ENCODE peak calls at places on chromosomes 7 and 10, in seven cellular contexts. L, T, V, B, I, S and G are unnamed samples. For H3K4me1, the result is how much of the 10 kb centered on the place peaks cover.

GRCh38 chr10:70084189-70084588 is 31.5 kb downstream of the MACROH2A2 start:
- DNase-seq in V (no peak), T (no peak), S (no peak), L (no peak), B (no peak), I (no peak), G (no peak)

GRCh38 chr10:110335314-110336064 is 30.8 kb upstream of the SMNDC1 start:
- DNase-seq in S (no peak), T (no peak), B (no peak), L (no peak), V (no peak), I (no peak), G (no peak)

GRCh38 chr7:77453531-77453930 is 37.4 kb upstream of the GSAP start:
- DNase-seq in L (no peak), S (no peak), B (no peak), T (no peak), V (no peak), I (no peak), G (no peak)

GRCh38 chr7:156819733-156820295 is 73.2 kb downstream of the LMBR1 start:
- DNase-seq in I (no peak), L (no peak), B (no peak), S (no peak), T (no peak), V (no peak), G (no peak)

GRCh38 chr7:149455175-149455950 is 5.5 kb downstream of the ZNF777 start:
- DNase-seq in T (no peak), B (no peak), S (no peak), I (no peak), V (no peak), L (no peak), G (no peak)

GRCh38 chr10:44935201-44935960 is 24.2 kb upstream of the RASSF4 start:
- DNase-seq in V (peak), T (no peak), L (peak), S (no peak), I (peak), B (no peak), G (no peak)

GRCh38 chr7:134710854-134711624 is 64.4 kb downstream of the BPGM start:
- DNase-seq in T (no peak), V (no peak), S (peak), I (peak), B (no peak), L (no peak), G (peak)

GRCh38 chr7:155182406-155182970 is 112.4 kb downstream of the HTR5A start:
- DNase-seq in V (no peak), S (no peak), L (no peak), I (no peak), T (no peak), B (no peak), G (no peak)

GRCh38 chr7:103813970-103814369 is 175.5 kb downstream of the RELN start:
- DNase-seq in B (no peak), I (no peak), L (no peak), V (no peak), T (no peak), S (no peak), G (no peak)

GRCh38 chr7:44259547-44260457 is 59.0 kb downstream of the YKT6 start:
- DNase-seq in T (peak), V (peak), L (peak), S (no peak), I (no peak), B (no peak), G (no peak)

GRCh38 chr7:129664029-129665012 is 52.8 kb downstream of the NRF1 start:
- DNase-seq in T (no peak), L (no peak), B (peak), S (peak), V (no peak), I (no peak), G (no peak)

GRCh38 chr7:40213291-40213690 is 78.5 kb downstream of the SUGCT start:
- DNase-seq in L (no peak), V (no peak), B (no peak), I (no peak), T (no peak), S (no peak), G (no peak)

GRCh38 chr10:132746386-132746785 is 39.6 kb downstream of the NKX6-2 start:
- DNase-seq in S (no peak), L (no peak), I (no peak), B (no peak), V (no peak), T (no peak), G (no peak)

GRCh38 chr7:30470783-30471182 is 7.8 kb downstream of the NOD1 start:
- DNase-seq in B (no peak), S (no peak), V (no peak), I (peak), T (no peak), L (no peak), G (no peak)

GRCh38 chr7:142327555-142327954 is 69.7 kb upstream of the PRSS58 start:
- DNase-seq in V (no peak), S (no peak), L (no peak), I (no peak), T (no peak), B (no peak), G (no peak)

GRCh38 chr7:92723205-92723604 is 113.2 kb downstream of the CDK6 start:
- DNase-seq in L (no peak), V (no peak), B (no peak), I (no peak), T (no peak), S (no peak), G (no peak)

GRCh38 chr10:30840386-30841074 is 191.1 kb downstream of the ZNF438 start:
- DNase-seq in B (no peak), T (no peak), I (no peak), L (no peak), S (no peak), V (no peak), G (no peak)

GRCh38 chr10:6473430-6473829 is 106.6 kb downstream of the PRKCQ start:
- DNase-seq in V (no peak), I (peak), B (no peak), T (no peak), L (no peak), S (peak), G (peak)

GRCh38 chr7:122988333-122988732 is 7.2 kb downstream of the TAS2R16 start:
- DNase-seq in I (no peak), V (no peak), L (no peak), B (no peak), T (no peak), S (no peak), G (no peak)

GRCh38 chr7:122984021-122984420 is 11.5 kb downstream of the TAS2R16 start:
- DNase-seq in T (no peak), I (no peak), L (no peak), S (no peak), B (no peak), V (no peak), G (no peak)

GRCh38 chr7:122989577-122989976 is 5.9 kb downstream of the TAS2R16 start:
- DNase-seq in T (no peak), L (no peak), B (no peak), V (no peak), I (no peak), S (no peak), G (no peak)

GRCh38 chr7:122987463-122987862 is 8.0 kb downstream of the TAS2R16 start:
- DNase-seq in T (no peak), L (no peak), V (no peak), I (no peak), B (no peak), S (no peak), G (no peak)

DNA sequence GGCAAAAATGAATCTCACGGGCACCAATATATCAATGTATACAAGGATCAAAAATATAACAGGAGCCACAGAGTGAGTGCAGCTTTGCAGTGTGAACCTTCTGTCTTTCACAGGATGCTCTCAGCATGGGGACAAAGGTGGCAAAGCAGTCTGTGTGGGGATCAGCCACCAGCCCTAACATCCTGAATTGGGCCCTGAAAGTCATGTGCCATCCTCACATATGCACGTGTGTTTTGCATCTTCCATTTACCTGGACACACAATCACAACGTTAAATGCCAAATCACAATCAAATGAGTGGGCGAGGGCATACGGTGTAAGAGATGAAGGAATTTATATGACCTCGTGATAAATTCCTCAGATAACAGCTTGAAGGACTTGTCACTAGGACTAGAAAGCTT is 6.5 kb downstream of the TAS2R16 start:
- DNase-seq in V (no peak), T (no peak), I (no peak), B (no peak), L (no peak), S (no peak), G (no peak)
- H3K4me3 ChIP-seq in V (no peak), T (no peak), I (no peak), B (no peak), L (no peak), S (no peak), G (no peak)

DNA sequence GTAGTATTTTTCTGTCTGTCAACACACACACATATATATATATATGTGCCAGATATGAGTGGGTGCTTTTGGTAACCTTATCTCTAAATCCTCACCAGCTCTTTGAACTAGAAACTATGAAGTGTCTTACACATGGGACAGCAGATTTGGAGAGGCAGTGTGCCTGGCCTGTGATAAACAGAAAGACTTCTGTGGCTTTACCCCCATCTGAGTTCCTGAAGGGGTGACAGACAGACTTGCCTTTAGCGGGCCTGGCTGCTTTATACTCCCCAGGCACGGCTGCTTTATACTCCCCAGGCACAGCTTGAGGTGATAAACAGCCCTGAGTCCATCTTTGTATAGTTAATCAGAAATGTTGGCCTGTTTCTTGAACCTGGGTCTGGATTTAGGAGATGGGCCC is 5.6 kb downstream of the BAG3 start:
- DNase-seq in I (no peak), T (no peak), L (no peak), S (no peak), B (no peak), V (no peak), G (no peak)
- H3K4me1 ChIP-seq in I (under half), T (under half), L (half or more), S (half or more), B (under half), V (under half), G (half or more)

DNA sequence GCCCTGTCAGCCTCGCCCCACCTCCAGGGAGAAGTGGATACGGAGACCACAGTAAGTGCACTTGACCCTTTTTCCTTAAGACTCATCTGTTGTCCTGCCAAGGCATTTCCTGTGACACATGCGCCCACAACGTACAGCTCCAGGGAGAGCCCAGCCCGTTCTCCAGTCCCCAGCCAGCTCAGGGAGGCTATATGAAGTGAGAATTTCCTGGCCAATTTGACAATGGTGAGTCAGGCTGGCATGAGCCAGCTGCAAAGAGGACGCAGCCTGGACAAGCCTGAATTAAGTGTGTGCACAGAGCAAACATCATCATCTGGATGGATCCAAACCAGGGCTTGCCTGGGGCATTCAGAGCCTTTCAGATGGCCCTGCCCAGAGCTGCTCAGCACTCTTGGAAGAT is 244.8 kb downstream of the KCNMA1 start:
- DNase-seq in L (no peak), I (no peak), S (no peak), T (no peak), B (peak), V (peak), G (no peak)
- H3K27ac ChIP-seq in L (no peak), I (no peak), S (no peak), T (peak), B (no peak), V (peak), G (no peak)

GRCh38 chr7:55477781-55478374 is 94.4 kb downstream of the VOPP1 start:
- DNase-seq in S (no peak), V (no peak), B (no peak), L (no peak), T (no peak), I (peak), G (no peak)

GRCh38 chr7:55478700-55479099 is 93.6 kb downstream of the VOPP1 start:
- DNase-seq in V (no peak), S (no peak), I (peak), T (no peak), B (no peak), L (no peak), G (no peak)

GRCh38 chr7:55476071-55476803 is 96.1 kb downstream of the VOPP1 start:
- DNase-seq in S (no peak), B (no peak), L (no peak), I (peak), V (no peak), T (no peak), G (no peak)

GRCh38 chr7:55474944-55475911 is 97.1 kb downstream of the VOPP1 start:
- DNase-seq in S (peak), B (no peak), L (no peak), I (peak), T (no peak), V (no peak), G (no peak)

DNA sequence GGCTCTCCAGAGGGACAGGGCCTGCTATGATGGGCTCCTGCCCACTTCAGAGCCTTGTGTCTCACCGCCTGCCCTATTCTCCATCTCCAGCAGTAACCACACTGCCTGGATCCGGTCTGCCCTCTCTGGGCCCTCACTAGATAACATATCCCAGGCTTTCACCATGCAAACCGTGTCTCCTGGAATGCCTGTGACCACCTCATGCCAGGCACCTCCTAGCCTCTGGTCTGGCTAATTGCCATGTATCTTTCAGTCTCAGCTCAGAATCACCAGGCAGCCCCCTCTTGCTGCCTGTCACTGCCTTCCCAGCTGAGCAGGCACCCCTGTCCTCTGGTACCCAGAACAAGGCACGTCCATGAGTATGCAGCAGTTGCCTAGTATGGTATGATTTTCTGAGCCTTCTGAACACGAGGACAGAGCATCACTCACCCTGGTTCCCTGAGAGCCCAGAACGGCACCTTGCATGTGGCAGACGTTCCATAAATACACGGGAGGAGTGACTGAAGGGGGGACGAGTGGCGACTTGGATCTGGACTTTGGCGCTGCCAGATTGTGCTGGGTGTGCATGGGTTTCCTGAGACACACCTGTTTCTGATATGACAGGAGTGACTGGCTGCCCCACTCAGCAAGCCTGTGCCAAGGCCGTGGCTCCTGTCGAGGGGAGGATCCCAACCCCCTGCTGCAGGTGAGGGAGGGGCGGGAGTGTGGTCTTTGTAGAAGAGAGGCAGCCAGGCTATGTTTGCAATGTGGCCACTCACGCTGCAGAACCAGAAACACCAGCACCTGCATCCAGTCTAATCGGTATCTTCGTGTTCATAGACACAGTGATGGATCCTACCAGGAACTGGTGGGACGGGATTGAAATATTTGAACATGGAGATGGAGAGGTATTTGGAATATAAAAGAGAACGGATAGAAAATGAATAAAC is 95.2 kb downstream of the VOPP1 start:
- DNase-seq in L (no peak), I (peak), V (no peak), T (no peak), B (no peak), S (no peak), G (no peak)
- H3K4me3 ChIP-seq in L (no peak), I (no peak), V (no peak), T (no peak), B (no peak), S (no peak), G (no peak)

GRCh38 chr10:121500591-121501341 is 97.5 kb downstream of the FGFR2 start:
- DNase-seq in V (no peak), S (no peak), T (no peak), L (no peak), I (no peak), B (no peak), G (no peak)

GRCh38 chr10:121497513-121497912 is 100.7 kb downstream of the FGFR2 start:
- DNase-seq in S (no peak), T (no peak), L (no peak), V (no peak), I (no peak), B (no peak), G (no peak)

GRCh38 chr10:121503587-121504051 is 94.6 kb downstream of the FGFR2 start:
- DNase-seq in T (no peak), B (no peak), I (no peak), L (no peak), V (no peak), S (no peak), G (no peak)

GRCh38 chr10:121498071-121498470 is 100.2 kb downstream of the FGFR2 start:
- DNase-seq in B (no peak), I (no peak), V (no peak), S (no peak), L (no peak), T (no peak), G (no peak)

GRCh38 chr10:121501796-121502195 is 96.4 kb downstream of the FGFR2 start:
- DNase-seq in S (no peak), V (no peak), T (no peak), B (no peak), L (no peak), I (no peak), G (no peak)
- H3K4me1 ChIP-seq in S (under half), V (under half), T (under half), B (under half), L (under half), I (under half), G (under half)

GRCh38 chr10:94206176-94206575 is 156.6 kb downstream of the NOC3L start:
- DNase-seq in S (no peak), I (no peak), V (no peak), T (no peak), B (no peak), L (no peak), G (no peak)

GRCh38 chr10:94208315-94208714 is 154.4 kb downstream of the NOC3L start:
- DNase-seq in V (no peak), B (no peak), S (no peak), T (no peak), I (no peak), L (no peak), G (no peak)

GRCh38 chr10:94210465-94211186 is 152.1 kb downstream of the NOC3L start:
- DNase-seq in S (no peak), B (no peak), I (no peak), V (no peak), L (peak), T (no peak), G (no peak)

GRCh38 chr10:94200148-94200846 is 162.4 kb downstream of the NOC3L start:
- DNase-seq in S (no peak), B (no peak), L (no peak), T (no peak), I (no peak), V (no peak), G (no peak)

DNA sequence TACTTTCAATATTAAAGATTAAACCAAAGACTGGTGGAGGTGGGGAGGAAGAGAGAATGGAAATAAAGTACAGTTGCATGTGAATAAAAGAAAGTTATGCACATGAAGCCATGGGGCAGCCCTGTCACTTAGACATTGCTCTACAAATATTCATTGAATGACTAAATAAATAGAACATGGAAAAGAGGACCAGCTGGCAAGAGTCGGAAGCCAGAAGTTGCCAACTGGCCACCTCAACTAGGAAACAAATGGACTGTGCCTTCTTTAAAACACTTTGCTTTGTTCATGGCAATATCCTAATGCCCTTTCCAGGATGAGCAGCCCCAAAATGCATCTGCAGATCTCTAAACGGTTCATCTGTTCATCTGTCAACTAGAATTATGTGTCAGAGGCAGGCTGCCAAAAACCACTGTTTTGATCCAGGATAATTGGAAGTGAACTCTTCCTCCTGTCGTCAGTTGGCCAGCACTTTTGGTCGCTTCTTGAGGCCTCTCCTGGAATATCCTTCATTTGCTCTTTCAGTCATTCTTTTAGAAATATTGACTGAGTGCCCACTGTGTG is 157.3 kb downstream of the NOC3L start:
- DNase-seq in V (no peak), I (no peak), B (no peak), T (no peak), L (peak), S (no peak), G (no peak)
- H3K27ac ChIP-seq in V (no peak), I (no peak), B (no peak), T (no peak), L (no peak), S (no peak), G (no peak)